ENCODE peak calls at places on chromosome 2, in five cellular contexts. T is NT2/D1; Z is iris pigment epithelial cell; W is AG04449; X is stimulated activated naive B cell treated with anti-CD40 and anti-IgM and Interleukin-4, amounts not matched to agents 10 μg/mL and 1 μg/mL and 100 μg/mL, for 72 hours. Q is an unnamed sample.

GRCh38 chr2:186771850-186772463 is 77.0 kb downstream of the ZSWIM2 start:
- DNase-seq in T (peak), X (no peak), W (no peak), Z (peak), Q (no peak)

GRCh38 chr2:202278944-202279343 is 13.4 kb downstream of the NOP58 start:
- DNase-seq in T (no peak), Z (peak), X (no peak), W (no peak), Q (no peak)

GRCh38 chr2:39568561-39569006 is 97.1 kb upstream of the TMEM178A start:
- DNase-seq in W (peak), T (no peak), X (no peak), Z (peak), Q (peak)

GRCh38 chr2:2743164-2743571 is 412.1 kb upstream of the MYT1L start:
- DNase-seq in X (no peak), T (no peak), W (no peak), Z (peak), Q (no peak)

GRCh38 chr2:241686322-241686648 is 330 bp downstream of the DTYMK start:
- DNase-seq in T (no peak), W (no peak), Z (no peak), X (no peak), Q (no peak)

GRCh38 chr2:43154685-43155084 is 71.7 kb downstream of the ZFP36L2 start:
- DNase-seq in T (no peak), W (no peak), X (no peak), Z (no peak), Q (no peak)

GRCh38 chr2:161005170-161005569 is 155.1 kb upstream of the TANK start:
- DNase-seq in Z (peak), T (no peak), W (no peak), X (no peak), Q (no peak)

GRCh38 chr2:238667008-238667407 is 180.9 kb upstream of the TWIST2 start:
- DNase-seq in T (no peak), W (no peak), X (no peak), Z (no peak), Q (no peak)

GRCh38 chr2:239724194-239724849 is 300.8 kb downstream of the NDUFA10 start:
- DNase-seq in W (no peak), Z (no peak), T (no peak), X (no peak), Q (no peak)

GRCh38 chr2:143907801-143908200 is 612.1 kb downstream of the ZEB2 start:
- DNase-seq in W (no peak), T (no peak), Z (no peak), X (no peak), Q (no peak)

GRCh38 chr2:172196768-172197322 is 94.1 kb upstream of the DLX2 start:
- DNase-seq in Z (peak), X (no peak), W (peak), T (no peak), Q (no peak)

GRCh38 chr2:189512879-189513278 is 67.7 kb downstream of the SLC40A1 start:
- DNase-seq in X (no peak), T (no peak), Z (peak), W (no peak), Q (no peak)